ENCODE peak calls at places on chromosomes 6 and 20, in seven cellular contexts. D, E, F, A, I, S and V are unnamed samples.

GRCh38 chr20:51237790-51238189 is 214.9 kb upstream of the KCNG1 start:
- DNase-seq in D (no peak), E (no peak), F (no peak), A (no peak), I (no peak), S (no peak), V (no peak)

GRCh38 chr20:51810155-51811039 is 8.1 kb upstream of the SALL4 start:
- DNase-seq in D (no peak), E (no peak), F (no peak), A (no peak), I (no peak), S (no peak), V (no peak)

GRCh38 chr6:149334201-149334600 is 16.7 kb downstream of the TAB2 start:
- DNase-seq in D (no peak), E (no peak), F (no peak), A (peak; percentile 69), I (no peak), S (no peak), V (no peak)

GRCh38 chr6:7073810-7074525 is 33.8 kb upstream of the RREB1 start:
- DNase-seq in D (no peak), E (peak; percentile 92), F (no peak), A (no peak), I (no peak), S (peak; percentile 44), V (peak; percentile 64)

GRCh38 chr6:7728855-7729590 is 3.1 kb downstream of the BMP6 start:
- DNase-seq in D (no peak), E (no peak), F (no peak), A (no peak), I (no peak), S (no peak), V (no peak)

GRCh38 chr6:82555801-82556200 is 192.2 kb downstream of the TPBG start:
- DNase-seq in D (no peak), E (no peak), F (no peak), A (peak; percentile 19), I (no peak), S (no peak), V (no peak)

GRCh38 chr20:57388953-57389694 is 2.1 kb upstream of the RBM38 start:
- DNase-seq in D (peak; percentile 34), E (no peak), F (peak; percentile 82), A (peak; percentile 15), I (no peak), S (peak; percentile 53), V (peak; percentile 84)

GRCh38 chr20:31780839-31781238 is 38.3 kb upstream of the MYLK2 start:
- DNase-seq in D (no peak), E (no peak), F (no peak), A (no peak), I (no peak), S (no peak), V (no peak)

GRCh38 chr20:32626859-32627636 is 41.9 kb upstream of the NOL4L start:
- DNase-seq in D (no peak), E (no peak), F (no peak), A (no peak), I (no peak), S (no peak), V (no peak)

GRCh38 chr6:157669747-157670216 is 153.3 kb upstream of the SNX9 start:
- DNase-seq in D (no peak), E (no peak), F (peak; percentile 80), A (peak; percentile 71), I (peak; percentile 60), S (peak; percentile 78), V (peak; percentile 78)

GRCh38 chr20:46099491-46100287 is 9.9 kb upstream of the NCOA5 start:
- DNase-seq in D (no peak), E (no peak), F (no peak), A (no peak), I (no peak), S (no peak), V (no peak)

GRCh38 chr6:138765896-138766487 is 7.6 kb upstream of the CCDC28A start:
- DNase-seq in D (no peak), E (no peak), F (no peak), A (peak; percentile 56), I (no peak), S (no peak), V (no peak)

GRCh38 chr20:63186528-63187316 is 29.2 kb downstream of the YTHDF1 start:
- DNase-seq in D (no peak), E (no peak), F (no peak), A (no peak), I (no peak), S (no peak), V (no peak)

GRCh38 chr6:34573567-34574183 is 17.5 kb upstream of the SPDEF start:
- DNase-seq in D (no peak), E (no peak), F (no peak), A (no peak), I (no peak), S (no peak), V (no peak)

GRCh38 chr6:56839533-56840183 is 115.2 kb upstream of the BEND6 start:
- DNase-seq in D (no peak), E (no peak), F (no peak), A (no peak), I (no peak), S (no peak), V (no peak)
- H3K4me3 ChIP-seq in D (no peak overlapping the region), E (peak overlapping the region; percentile 57), F (no peak overlapping the region), A (no peak overlapping the region), I (no peak overlapping the region), S (no peak overlapping the region), V (no peak overlapping the region)

GRCh38 chr6:4812068-4812467 is 35.9 kb downstream of the CDYL start:
- DNase-seq in D (no peak), E (no peak), F (no peak), A (no peak), I (no peak), S (no peak), V (no peak)
- TF ChIP-seq POLR2A in D (no peak), E (no peak), F (no peak), A (no peak), I (no peak), S (no peak), V (no peak)

GRCh38 chr6:44298055-44298803 is 14.9 kb downstream of the AARS2 start:
- DNase-seq in D (no peak), E (no peak), F (no peak), A (no peak), I (no peak), S (no peak), V (no peak)
- H3K4me3 ChIP-seq in D (peak overlapping the region; percentile 49), E (no peak overlapping the region), F (no peak overlapping the region), A (peak overlapping the region; percentile 65), I (peak overlapping the region; percentile 75), S (no peak overlapping the region), V (peak overlapping the region; percentile 62)

GRCh38 chr6:50658561-50658960 is 54.8 kb upstream of the TFAP2D start:
- DNase-seq in D (no peak), E (no peak), F (no peak), A (no peak), I (no peak), S (no peak), V (no peak)
- TF ChIP-seq POLR2A in D (no peak), E (no peak), F (no peak), A (no peak), I (no peak), S (no peak), V (no peak)

GRCh38 chr6:5082487-5083306 is 2.4 kb upstream of the PPP1R3G start:
- DNase-seq in D (no peak), E (no peak), F (no peak), A (peak; percentile 81), I (no peak), S (peak; percentile 69), V (no peak)

GRCh38 chr6:5084787-5085637 is at the start of gene PPP1R3G:
- DNase-seq in D (no peak), E (no peak), F (peak; percentile 69), A (peak; percentile 65), I (no peak), S (no peak), V (peak; percentile 65)

GRCh38 chr6:5084192-5084786 is 852 bp upstream of the PPP1R3G start:
- DNase-seq in D (no peak), E (no peak), F (peak; percentile 61), A (no peak), I (no peak), S (no peak), V (peak; percentile 83)

GRCh38 chr6:5083307-5083583 is 1.9 kb upstream of the PPP1R3G start:
- DNase-seq in D (no peak), E (no peak), F (no peak), A (no peak), I (no peak), S (no peak), V (no peak)

GRCh38 chr6:5083813-5084191 is 1.3 kb upstream of the PPP1R3G start:
- DNase-seq in D (no peak), E (no peak), F (no peak), A (no peak), I (no peak), S (no peak), V (no peak)
- H3K4me3 ChIP-seq in D (peak overlapping the region; percentile 65), E (no peak overlapping the region), F (no peak overlapping the region), A (no peak overlapping the region), I (peak overlapping the region; percentile 90), S (no peak overlapping the region), V (peak overlapping the region; percentile 81)

GRCh38 chr6:148076046-148076445 is 266.6 kb upstream of the SASH1 start:
- DNase-seq in D (no peak), E (no peak), F (no peak), A (no peak), I (no peak), S (no peak), V (no peak)
- TF ChIP-seq POLR2A in D (no peak), E (no peak), F (no peak), A (no peak), I (no peak), S (no peak), V (no peak)

GRCh38 chr6:110357298-110357695 is 852 bp downstream of the METTL24 start:
- DNase-seq in D (no peak), E (no peak), F (peak; percentile 44), A (no peak), I (no peak), S (no peak), V (no peak)
- H3K4me3 ChIP-seq in D (peak overlapping the region; percentile 60), E (no peak overlapping the region), F (peak overlapping the region; percentile 72), A (peak overlapping the region; percentile 2), I (peak overlapping the region; percentile 73), S (peak overlapping the region; percentile 29), V (peak overlapping the region; percentile 12)

GRCh38 chr6:95577317-95578105 is at the start of gene MANEA:
- DNase-seq in D (peak; percentile 20), E (peak; percentile 46), F (peak; percentile 88), A (peak; percentile 85), I (peak; percentile 67), S (peak; percentile 78), V (peak; percentile 87)
- TF ChIP-seq POLR2A in D (peak; percentile 51), E (peak; percentile 87), F (peak; percentile 37), A (no peak), I (no peak), S (no peak), V (no peak)